ENCODE peak calls at places on chromosomes 12 and 14, in ten cellular contexts. U, R, V, K, C, X, W, O, G and Q are unnamed samples.

GRCh38 chr12:56034586-56035332 is 7.0 kb upstream of the RPS26 start:
- DNase-seq in W (no peak), O (no peak), R (no peak), C (no peak), U (no peak), V (no peak), X (no peak), K (no peak), G (no peak), Q (no peak)

GRCh38 chr12:70550180-70550577 is 87.0 kb downstream of the PTPRB start:
- DNase-seq in O (no peak), X (no peak), R (no peak), K (no peak), W (no peak), G (no peak), C (no peak), V (no peak), U (no peak), Q (no peak)

GRCh38 chr12:46900734-46901463 is 75.1 kb upstream of the SLC38A4 start:
- DNase-seq in V (no peak), R (no peak), C (no peak), W (no peak), X (no peak), G (no peak), O (no peak), K (no peak), U (no peak), Q (no peak)

GRCh38 chr14:98897605-98898309 is 374.2 kb downstream of the BCL11B start:
- DNase-seq in O (no peak), G (no peak), K (no peak), W (no peak), X (no peak), U (no peak), R (no peak), C (no peak), V (no peak), Q (no peak)

GRCh38 chr12:109479761-109480160 is 2.3 kb downstream of the UBE3B start:
- DNase-seq in O (no peak), V (no peak), U (no peak), W (no peak), C (no peak), G (no peak), K (no peak), R (no peak), X (no peak), Q (no peak)

GRCh38 chr12:100789146-100789545 is 5.4 kb upstream of the ANO4 start:
- DNase-seq in V (no peak), C (no peak), R (no peak), G (no peak), K (peak; percentile 17), O (no peak), U (peak; percentile 73), W (no peak), X (no peak), Q (no peak)

GRCh38 chr14:72525087-72525909 is 368.6 kb downstream of the DPF3 start:
- DNase-seq in X (no peak), C (no peak), K (no peak), W (no peak), R (no peak), O (no peak), V (no peak), G (no peak), U (peak; percentile 61), Q (no peak)

GRCh38 chr14:102910442-102910841 is 12.0 kb upstream of the AMN start:
- DNase-seq in K (no peak), C (no peak), O (no peak), W (no peak), R (no peak), U (no peak), G (no peak), V (no peak), X (no peak), Q (no peak)

GRCh38 chr12:37720846-37721245 is 595.7 kb upstream of the ALG10B start:
- DNase-seq in R (no peak), W (no peak), K (no peak), U (no peak), O (no peak), G (no peak), C (no peak), X (no peak), V (no peak), Q (no peak)
- H3K9me3 ChIP-seq in R (peaks cover 48% of the 10 kb centered on the region), W (no peaks in the 10 kb centered on the region), K (no peaks in the 10 kb centered on the region), U (no peaks in the 10 kb centered on the region), O (no peaks in the 10 kb centered on the region), G (no peaks in the 10 kb centered on the region), C (no peaks in the 10 kb centered on the region), X (no peaks in the 10 kb centered on the region), V (no peaks in the 10 kb centered on the region), Q (peaks cover 4% of the 10 kb centered on the region)

GRCh38 chr14:106489112-106489881 is 962.9 kb downstream of the TMEM121 start:
- DNase-seq in C (no peak), R (no peak), O (no peak), X (no peak), V (no peak), K (no peak), G (no peak), U (no peak), W (no peak), Q (no peak)

GRCh38 chr14:106490442-106490841 is 964.1 kb downstream of the TMEM121 start:
- DNase-seq in W (no peak), O (no peak), C (no peak), G (no peak), V (no peak), R (no peak), K (no peak), U (no peak), X (no peak), Q (no peak)

GRCh38 chr14:106488293-106488692 is 961.9 kb downstream of the TMEM121 start:
- DNase-seq in G (no peak), U (no peak), K (no peak), X (no peak), V (no peak), W (no peak), O (no peak), R (no peak), C (no peak), Q (no peak)

GRCh38 chr14:106491851-106492250 is 965.5 kb downstream of the TMEM121 start:
- DNase-seq in O (no peak), V (no peak), K (no peak), R (no peak), X (no peak), C (no peak), W (no peak), U (peak; percentile 0), G (no peak), Q (no peak)

DNA sequence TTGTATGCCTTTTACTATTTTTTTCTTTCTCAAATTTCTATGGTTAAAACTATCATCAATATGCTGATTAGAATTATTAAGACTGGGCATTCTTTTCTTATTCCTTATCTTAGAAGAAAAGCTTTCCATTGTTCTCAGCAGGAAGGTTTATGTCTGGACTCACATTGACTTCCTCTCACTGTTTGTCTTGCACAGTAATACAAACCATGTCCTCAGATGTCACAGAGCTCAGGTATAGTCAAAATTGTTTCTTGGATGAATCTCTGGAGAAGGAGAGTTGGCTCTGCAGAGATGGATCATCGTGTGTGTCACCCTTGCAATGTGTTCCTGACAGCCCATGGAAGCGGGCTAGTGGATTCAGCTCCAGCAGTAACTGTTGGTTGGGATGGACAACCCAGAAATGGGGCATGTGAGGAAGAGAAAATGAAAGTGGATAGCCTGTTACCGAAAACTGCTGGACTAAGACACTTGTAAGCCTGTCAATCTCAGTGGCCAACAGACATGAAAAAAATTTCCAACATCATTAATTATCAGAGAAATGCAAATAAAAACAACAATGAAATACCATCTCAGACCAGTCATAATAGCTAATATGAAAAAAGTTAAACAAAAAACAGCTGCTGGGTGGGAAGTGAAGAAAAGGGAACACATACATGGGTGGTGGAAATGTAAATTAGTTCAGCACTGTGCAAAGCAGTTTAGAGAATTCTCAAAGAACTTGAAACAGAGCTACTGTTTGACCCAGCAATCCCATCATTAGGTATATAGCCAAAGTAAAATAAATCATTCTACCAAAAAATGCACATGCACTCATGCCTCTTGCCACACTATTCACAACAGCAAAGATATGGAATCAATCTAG is 967.8 kb downstream of the TMEM121 start:
- DNase-seq in W (no peak), V (no peak), R (no peak), K (no peak), G (no peak), X (no peak), O (no peak), C (no peak), U (no peak), Q (no peak)
- H3K9me3 ChIP-seq in W (no peaks in the 10 kb centered on the region), V (peaks cover 1% of the 10 kb centered on the region), R (no peaks in the 10 kb centered on the region), K (no peaks in the 10 kb centered on the region), G (no peaks in the 10 kb centered on the region), X (no peaks in the 10 kb centered on the region), O (no peaks in the 10 kb centered on the region), C (no peaks in the 10 kb centered on the region), U (no peaks in the 10 kb centered on the region), Q (no peaks in the 10 kb centered on the region)

GRCh38 chr12:34126805-34127204 is 104.5 kb downstream of the ALG10 start:
- DNase-seq in W (no peak), X (no peak), G (no peak), U (no peak), R (no peak), O (no peak), V (no peak), K (no peak), C (no peak), Q (no peak)

GRCh38 chr12:34119366-34119765 is 97.1 kb downstream of the ALG10 start:
- DNase-seq in X (no peak), C (peak; percentile 65), V (no peak), W (no peak), K (no peak), R (no peak), U (no peak), O (no peak), G (no peak), Q (no peak)

GRCh38 chr12:34126239-34126641 is 103.9 kb downstream of the ALG10 start:
- DNase-seq in K (no peak), X (no peak), R (no peak), U (peak; percentile 9), O (no peak), G (no peak), C (no peak), W (no peak), V (no peak), Q (no peak)

GRCh38 chr12:34121360-34121759 is 99.1 kb downstream of the ALG10 start:
- DNase-seq in K (no peak), G (no peak), X (no peak), W (no peak), R (no peak), U (no peak), C (peak; percentile 50), O (no peak), V (no peak), Q (no peak)

GRCh38 chr12:34124608-34125007 is 102.3 kb downstream of the ALG10 start:
- DNase-seq in X (no peak), V (no peak), C (no peak), W (no peak), O (no peak), U (no peak), G (no peak), K (no peak), R (no peak), Q (no peak)
- H3K9me3 ChIP-seq in X (no peaks in the 10 kb centered on the region), V (no peaks in the 10 kb centered on the region), C (no peaks in the 10 kb centered on the region), W (no peaks in the 10 kb centered on the region), O (no peaks in the 10 kb centered on the region), U (no peaks in the 10 kb centered on the region), G (no peaks in the 10 kb centered on the region), K (no peaks in the 10 kb centered on the region), R (no peaks in the 10 kb centered on the region), Q (no peaks in the 10 kb centered on the region)

DNA sequence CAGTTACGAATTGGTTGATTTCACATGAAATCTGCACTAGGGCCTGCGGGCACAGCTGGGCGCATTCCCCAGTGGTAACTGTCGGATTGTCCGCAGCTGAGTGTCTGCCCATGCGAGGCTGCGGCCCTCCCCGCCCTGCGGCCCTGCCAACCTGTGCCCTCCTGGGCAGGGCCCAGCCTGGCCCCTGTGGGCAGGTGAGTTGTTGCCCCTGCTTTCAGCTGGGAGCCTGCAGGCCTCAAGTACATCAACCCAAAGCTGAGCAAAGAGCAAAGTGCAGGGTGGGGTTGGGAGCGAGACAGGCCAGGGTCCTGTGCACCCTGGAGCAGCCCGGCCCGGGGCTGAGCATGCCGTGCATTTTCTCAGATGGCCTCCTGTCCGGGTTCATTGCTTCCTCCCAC is 89.1 kb downstream of the ADGRD1 start:
- DNase-seq in C (no peak), U (no peak), R (no peak), G (no peak), W (no peak), K (no peak), X (no peak), O (no peak), V (no peak), Q (no peak)
- H3K9me3 ChIP-seq in C (no peaks in the 10 kb centered on the region), U (no peaks in the 10 kb centered on the region), R (no peaks in the 10 kb centered on the region), G (no peaks in the 10 kb centered on the region), W (no peaks in the 10 kb centered on the region), K (no peaks in the 10 kb centered on the region), X (no peaks in the 10 kb centered on the region), O (no peaks in the 10 kb centered on the region), V (no peaks in the 10 kb centered on the region), Q (no peaks in the 10 kb centered on the region)